ENCODE peak calls at places on chromosomes 7 and 10, in five cellular contexts. L is HepG2, K is K562, S is SK-N-SH, U is HCT116. C is an unnamed sample.

GRCh38 chr7:78345979-78346378 is 547.4 kb downstream of the PHTF2 start:
- DNase-seq in U (no peak), L (no peak), K (no peak), S (no peak), C (no peak)

GRCh38 chr10:97648557-97649404 is 8.3 kb downstream of the PI4K2A start:
- DNase-seq in L (peak; percentile 68), K (peak; percentile 68), U (peak; percentile 69), S (no peak), C (no peak)

GRCh38 chr10:122441961-122442360 is 12.5 kb upstream of the ARMS2 start:
- DNase-seq in S (no peak), U (no peak), L (peak; percentile 16), K (no peak), C (no peak)

GRCh38 chr10:133421336-133422222 is 2.8 kb downstream of the SPRN start:
- DNase-seq in K (no peak), U (no peak), L (no peak), S (peak; percentile 41), C (no peak)

GRCh38 chr7:209846-210245 is 17.5 kb downstream of the FAM20C start:
- DNase-seq in U (no peak), S (no peak), L (no peak), K (no peak), C (no peak)

GRCh38 chr7:30776971-30777370 is 5.8 kb downstream of the MINDY4 start:
- DNase-seq in U (no peak), K (no peak), L (no peak), S (no peak), C (no peak)

GRCh38 chr7:87206361-87206760 is 13.2 kb downstream of the TMEM243 start:
- DNase-seq in S (no peak), U (no peak), L (peak; percentile 2), K (no peak), C (no peak)

GRCh38 chr7:118259115-118259514 is 34.6 kb downstream of the ANKRD7 start:
- DNase-seq in S (no peak), L (no peak), K (no peak), U (no peak), C (no peak)

GRCh38 chr7:220151-220841 is 27.9 kb downstream of the FAM20C start:
- DNase-seq in K (peak; percentile 66), S (peak; percentile 75), L (peak; percentile 45), U (no peak), C (no peak)

GRCh38 chr7:32092346-32092745 is 22.1 kb upstream of the PDE1C start:
- DNase-seq in U (no peak), S (no peak), K (no peak), L (no peak), C (no peak)

GRCh38 chr10:66795871-66796270 is 130.0 kb upstream of the LRRTM3 start:
- DNase-seq in S (no peak), U (no peak), L (no peak), K (no peak), C (no peak)

GRCh38 chr7:424961-425793 is 94.5 kb downstream of the PDGFA start:
- DNase-seq in S (no peak), K (no peak), L (no peak), U (no peak), C (no peak)

GRCh38 chr7:45696476-45696875 is 122.3 kb downstream of the ADCY1 start:
- DNase-seq in L (no peak), U (no peak), S (no peak), K (no peak), C (no peak)

GRCh38 chr10:66784796-66785195 is 141.0 kb upstream of the LRRTM3 start:
- DNase-seq in S (no peak), U (no peak), L (no peak), K (no peak), C (no peak)

GRCh38 chr7:107938448-107939250 is 47.7 kb downstream of the DLD start:
- DNase-seq in S (no peak), L (no peak), U (no peak), K (no peak), C (no peak)

GRCh38 chr10:93542358-93542791 is 24.1 kb upstream of the FFAR4 start:
- DNase-seq in U (no peak), L (no peak), S (peak; percentile 68), K (no peak), C (no peak)

GRCh38 chr10:13698217-13698616 is 111.5 kb downstream of the PRPF18 start:
- DNase-seq in S (no peak), L (no peak), U (no peak), K (no peak), C (no peak)

GRCh38 chr10:103855852-103856496 is 598 bp upstream of the SH3PXD2A start:
- DNase-seq in U (no peak), K (no peak), S (no peak), L (peak; percentile 52), C (no peak)

GRCh38 chr10:103856497-103857175 is 1.3 kb upstream of the SH3PXD2A start:
- DNase-seq in U (no peak), L (peak; percentile 19), K (no peak), S (no peak), C (no peak)

GRCh38 chr10:103858360-103858759 is 3.0 kb upstream of the SH3PXD2A start:
- DNase-seq in U (no peak), L (no peak), S (no peak), K (no peak), C (no peak)

GRCh38 chr10:103861501-103861900 is 6.1 kb upstream of the SH3PXD2A start:
- DNase-seq in K (no peak), S (no peak), L (no peak), U (no peak), C (no peak)

DNA sequence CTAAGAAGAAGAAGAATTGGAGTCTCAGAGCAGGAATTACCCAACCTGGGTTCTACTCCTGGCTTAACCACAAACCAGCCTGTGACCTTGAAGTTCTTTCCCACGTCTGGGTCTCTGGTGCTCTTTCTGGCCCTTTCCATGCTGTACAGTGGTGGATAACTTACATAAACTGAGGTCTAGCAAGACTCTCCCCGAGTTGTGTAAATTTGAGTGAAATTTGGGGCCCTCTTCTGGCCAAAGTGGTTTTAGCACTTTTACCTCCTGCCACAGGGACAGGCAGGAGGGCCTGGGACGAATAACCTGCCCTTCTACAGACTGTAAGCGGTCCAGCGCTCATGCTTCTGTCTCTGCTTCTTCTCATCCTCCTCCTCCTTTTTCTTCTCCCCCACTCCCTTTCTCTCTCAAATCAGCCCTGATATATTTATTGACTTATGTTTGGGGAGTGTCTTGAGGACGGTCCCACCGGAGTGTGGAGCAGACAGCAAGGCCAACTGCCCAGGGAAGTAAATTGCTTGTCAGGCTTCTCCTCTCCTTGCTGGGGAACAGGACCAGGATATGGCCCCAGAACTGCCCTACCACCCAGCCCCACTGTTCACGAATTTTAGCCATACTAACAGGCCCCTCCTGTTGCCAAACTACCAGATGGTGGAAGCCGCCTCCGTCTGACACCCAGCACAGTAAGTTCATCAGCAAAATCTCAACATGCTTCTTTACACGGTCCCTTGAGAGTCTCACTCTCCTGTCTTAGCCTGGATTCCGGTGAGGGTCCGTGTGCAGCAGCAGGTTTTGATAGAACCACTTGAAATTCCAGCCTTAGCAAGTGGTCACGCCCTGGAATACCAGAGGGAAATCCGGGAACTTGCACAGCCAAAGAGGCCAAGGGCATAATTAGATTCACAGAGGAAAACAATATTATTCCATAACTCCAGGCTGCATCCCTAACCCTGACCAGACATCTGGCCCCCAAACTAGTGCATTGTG is 4.1 kb upstream of the SH3PXD2A start:
- DNase-seq in L (peak; percentile 72), U (peak; percentile 50), K (peak; percentile 49), S (peak; percentile 71), C (peak; percentile 73)
- TF ChIP-seq JUND in L (no peak), U (no peak), K (no peak), S (no peak), C (no peak)

GRCh38 chr7:55075464-55075971 is 56.7 kb downstream of the EGFR start:
- DNase-seq in U (no peak), K (no peak), L (no peak), S (no peak), C (no peak)

GRCh38 chr7:55073051-55073511 is 54.3 kb downstream of the EGFR start:
- DNase-seq in K (no peak), U (no peak), S (no peak), L (no peak), C (no peak)

GRCh38 chr7:55072251-55072650 is 53.4 kb downstream of the EGFR start:
- DNase-seq in U (no peak), L (no peak), S (no peak), K (no peak), C (no peak)

GRCh38 chr7:55071411-55072188 is 52.8 kb downstream of the EGFR start:
- DNase-seq in L (no peak), U (no peak), S (no peak), K (no peak), C (no peak)

GRCh38 chr7:55074008-55074499 is 55.2 kb downstream of the EGFR start:
- DNase-seq in K (peak; percentile 19), S (no peak), L (peak; percentile 44), U (peak; percentile 95), C (no peak)
- TF ChIP-seq JUND in K (no peak), S (no peak), L (no peak), U (peak; percentile 72), C (no peak)

DNA sequence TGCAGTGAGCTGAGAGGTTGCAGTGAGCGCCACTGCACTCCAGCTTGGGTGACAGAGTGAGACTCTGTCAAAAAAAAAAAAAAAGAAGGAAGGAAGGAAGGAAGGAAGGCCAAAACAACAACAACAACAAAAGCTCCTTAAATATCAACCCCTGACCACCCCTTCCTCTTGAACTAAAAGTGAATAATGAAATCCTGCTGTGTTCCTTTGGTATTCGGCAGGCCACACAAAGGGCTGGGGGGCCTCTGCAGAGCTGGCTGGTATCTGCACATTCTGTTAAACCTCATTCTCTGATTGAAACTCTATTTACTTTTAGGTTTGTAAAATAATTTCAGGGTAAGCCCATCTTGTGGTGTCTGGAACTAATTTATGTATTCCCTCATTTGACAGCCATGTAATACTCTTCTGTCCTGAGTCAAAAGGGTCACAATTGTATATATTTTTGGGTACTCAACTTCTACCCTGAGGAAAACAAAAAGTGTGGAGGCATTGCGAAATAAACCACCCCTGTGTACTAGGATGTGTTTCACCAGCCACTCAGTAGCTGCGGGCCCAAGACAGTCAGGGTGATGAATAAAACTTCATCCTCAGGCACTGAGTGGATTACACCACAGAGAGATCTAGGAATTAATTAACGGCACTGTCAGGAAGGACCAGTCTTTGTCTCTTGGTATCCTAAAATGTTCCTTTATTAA is 446.4 kb upstream of the PFKP start:
- DNase-seq in U (no peak), S (no peak), L (no peak), K (no peak), C (no peak)
- TF ChIP-seq JUND in U (no peak), S (no peak), L (no peak), K (no peak), C (no peak)

GRCh38 chr10:28637346-28637745 is 40.0 kb upstream of the BAMBI start:
- DNase-seq in S (no peak), L (no peak), K (no peak), U (no peak), C (no peak)

GRCh38 chr10:28631896-28632596 is 45.3 kb upstream of the BAMBI start:
- DNase-seq in K (no peak), U (no peak), S (no peak), L (peak; percentile 13), C (no peak)

GRCh38 chr10:28628184-28628893 is 49.0 kb upstream of the BAMBI start:
- DNase-seq in S (peak; percentile 79), U (peak; percentile 63), K (peak; percentile 82), L (peak; percentile 62), C (peak; percentile 77)

GRCh38 chr10:28633750-28634149 is 43.6 kb upstream of the BAMBI start:
- DNase-seq in S (no peak), K (no peak), U (no peak), L (peak; percentile 44), C (no peak)

DNA sequence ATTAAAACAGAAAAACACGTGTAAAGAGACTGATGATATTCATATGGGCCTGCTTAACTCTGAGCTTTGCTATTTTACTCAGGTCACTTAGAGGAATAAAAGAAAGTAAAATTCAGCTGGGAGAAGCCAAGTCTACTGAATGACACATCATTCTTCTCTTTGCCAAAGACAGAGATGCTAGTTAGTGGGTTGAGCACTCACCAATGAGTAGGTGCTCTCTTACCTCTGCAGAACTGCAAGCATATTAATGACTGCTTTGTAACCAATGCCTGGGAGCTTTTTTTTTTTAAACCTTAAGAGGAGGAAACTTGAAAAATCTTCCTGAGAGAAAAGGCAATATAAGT is 44.8 kb upstream of the BAMBI start:
- DNase-seq in K (no peak), U (no peak), L (no peak), S (no peak), C (no peak)
- TF ChIP-seq JUND in K (no peak), U (no peak), L (no peak), S (no peak), C (no peak)